ENCODE peak calls at places on chromosomes 13 and 19, in four cellular contexts. One of them, this sample, is unnamed.

GRCh38 chr13:94121686-94122085 is 357.8 kb downstream of the DCT start:
- DNase-seq in GM23248: peak
- DNase-seq in CD4-positive, alpha-beta T cell: no peak
- DNase-seq in effector memory CD4-positive, alpha-beta T cell: no peak
- DNase-seq in this sample: no peak

GRCh38 chr13:46022476-46022875 is 30.1 kb downstream of the ZC3H13 start:
- DNase-seq in CD4-positive, alpha-beta T cell: no peak
- DNase-seq in GM23248: peak
- DNase-seq in effector memory CD4-positive, alpha-beta T cell: no peak
- DNase-seq in this sample: no peak

GRCh38 chr19:10288662-10289166 is 1.0 kb upstream of the ICAM5 start:
- DNase-seq in GM23248: peak
- DNase-seq in CD4-positive, alpha-beta T cell: no peak
- DNase-seq in effector memory CD4-positive, alpha-beta T cell: no peak
- DNase-seq in this sample: no peak

GRCh38 chr13:109516196-109516595 is 270.2 kb downstream of the IRS2 start:
- DNase-seq in GM23248: no peak
- DNase-seq in CD4-positive, alpha-beta T cell: no peak
- DNase-seq in effector memory CD4-positive, alpha-beta T cell: no peak
- DNase-seq in this sample: no peak

GRCh38 chr13:59337070-59337469 is 826.7 kb downstream of the DIAPH3 start:
- DNase-seq in GM23248: no peak
- DNase-seq in CD4-positive, alpha-beta T cell: no peak
- DNase-seq in effector memory CD4-positive, alpha-beta T cell: no peak
- DNase-seq in this sample: no peak

GRCh38 chr13:24851546-24851945 is 87.6 kb downstream of the RNF17 start:
- DNase-seq in GM23248: peak
- DNase-seq in CD4-positive, alpha-beta T cell: no peak
- DNase-seq in effector memory CD4-positive, alpha-beta T cell: no peak
- DNase-seq in this sample: no peak

GRCh38 chr13:35566340-35566739 is 89.9 kb upstream of the MAB21L1 start:
- DNase-seq in effector memory CD4-positive, alpha-beta T cell: no peak
- DNase-seq in CD4-positive, alpha-beta T cell: no peak
- DNase-seq in GM23248: no peak
- DNase-seq in this sample: no peak

GRCh38 chr19:7673995-7674667 is 2.8 kb upstream of the MCEMP1 start:
- DNase-seq in effector memory CD4-positive, alpha-beta T cell: no peak
- DNase-seq in CD4-positive, alpha-beta T cell: peak
- DNase-seq in GM23248: peak
- DNase-seq in this sample: no peak

GRCh38 chr19:27765397-27765796 is 1447.6 kb downstream of the UQCRFS1 start:
- DNase-seq in CD4-positive, alpha-beta T cell: no peak
- DNase-seq in effector memory CD4-positive, alpha-beta T cell: no peak
- DNase-seq in GM23248: no peak
- DNase-seq in this sample: no peak

GRCh38 chr19:4606921-4607678 is 32.2 kb upstream of the TNFAIP8L1 start:
- DNase-seq in GM23248: peak
- DNase-seq in effector memory CD4-positive, alpha-beta T cell: no peak
- DNase-seq in CD4-positive, alpha-beta T cell: no peak
- DNase-seq in this sample: no peak

GRCh38 chr13:35988648-35989081 is 142.5 kb downstream of the DCLK1 start:
- DNase-seq in GM23248: peak
- DNase-seq in effector memory CD4-positive, alpha-beta T cell: no peak
- DNase-seq in CD4-positive, alpha-beta T cell: no peak
- DNase-seq in this sample: no peak

GRCh38 chr19:20182232-20182785 is 15.3 kb downstream of the ZNF486 start:
- DNase-seq in effector memory CD4-positive, alpha-beta T cell: no peak
- DNase-seq in CD4-positive, alpha-beta T cell: no peak
- DNase-seq in GM23248: no peak
- DNase-seq in this sample: no peak

GRCh38 chr13:24627090-24627714 is 53.0 kb upstream of the ATP12A start:
- DNase-seq in CD4-positive, alpha-beta T cell: no peak
- DNase-seq in effector memory CD4-positive, alpha-beta T cell: no peak
- DNase-seq in GM23248: peak
- DNase-seq in this sample: no peak

GRCh38 chr19:11781295-11782057 is 14.7 kb downstream of the ZNF441 start:
- DNase-seq in CD4-positive, alpha-beta T cell: no peak
- DNase-seq in GM23248: peak
- DNase-seq in effector memory CD4-positive, alpha-beta T cell: no peak
- DNase-seq in this sample: no peak

GRCh38 chr13:80528733-80529132 is 187.8 kb upstream of the SPRY2 start:
- DNase-seq in CD4-positive, alpha-beta T cell: no peak
- DNase-seq in GM23248: no peak
- DNase-seq in effector memory CD4-positive, alpha-beta T cell: no peak
- DNase-seq in this sample: no peak

GRCh38 chr13:42274386-42275097 is 2.6 kb downstream of the AKAP11 start:
- DNase-seq in CD4-positive, alpha-beta T cell: no peak
- DNase-seq in GM23248: no peak
- DNase-seq in effector memory CD4-positive, alpha-beta T cell: no peak
- DNase-seq in this sample: no peak

GRCh38 chr19:32372726-32373613 is 27.6 kb downstream of the ZNF507 start:
- DNase-seq in GM23248: no peak
- DNase-seq in CD4-positive, alpha-beta T cell: no peak
- DNase-seq in effector memory CD4-positive, alpha-beta T cell: no peak
- DNase-seq in this sample: no peak

GRCh38 chr19:35545855-35546381 is 492 bp downstream of the TMEM147 start:
- DNase-seq in CD4-positive, alpha-beta T cell: peak
- DNase-seq in GM23248: peak
- DNase-seq in effector memory CD4-positive, alpha-beta T cell: peak
- DNase-seq in this sample: peak

GRCh38 chr13:34513526-34513925 is 428.5 kb upstream of the NBEA start:
- DNase-seq in GM23248: peak
- DNase-seq in CD4-positive, alpha-beta T cell: no peak
- DNase-seq in effector memory CD4-positive, alpha-beta T cell: no peak
- DNase-seq in this sample: no peak

GRCh38 chr13:87356314-87356713 is 314.9 kb upstream of the SLITRK5 start:
- DNase-seq in GM23248: peak
- DNase-seq in effector memory CD4-positive, alpha-beta T cell: no peak
- DNase-seq in CD4-positive, alpha-beta T cell: no peak
- DNase-seq in this sample: no peak

GRCh38 chr13:111511805-111512504 is 191.5 kb downstream of the TEX29 start:
- DNase-seq in CD4-positive, alpha-beta T cell: no peak
- DNase-seq in effector memory CD4-positive, alpha-beta T cell: no peak
- DNase-seq in GM23248: no peak
- DNase-seq in this sample: no peak

GRCh38 chr13:24274452-24274971 is 34.9 kb upstream of the C1QTNF9 start:
- DNase-seq in effector memory CD4-positive, alpha-beta T cell: peak
- DNase-seq in CD4-positive, alpha-beta T cell: peak
- DNase-seq in GM23248: no peak
- DNase-seq in this sample: peak

DNA sequence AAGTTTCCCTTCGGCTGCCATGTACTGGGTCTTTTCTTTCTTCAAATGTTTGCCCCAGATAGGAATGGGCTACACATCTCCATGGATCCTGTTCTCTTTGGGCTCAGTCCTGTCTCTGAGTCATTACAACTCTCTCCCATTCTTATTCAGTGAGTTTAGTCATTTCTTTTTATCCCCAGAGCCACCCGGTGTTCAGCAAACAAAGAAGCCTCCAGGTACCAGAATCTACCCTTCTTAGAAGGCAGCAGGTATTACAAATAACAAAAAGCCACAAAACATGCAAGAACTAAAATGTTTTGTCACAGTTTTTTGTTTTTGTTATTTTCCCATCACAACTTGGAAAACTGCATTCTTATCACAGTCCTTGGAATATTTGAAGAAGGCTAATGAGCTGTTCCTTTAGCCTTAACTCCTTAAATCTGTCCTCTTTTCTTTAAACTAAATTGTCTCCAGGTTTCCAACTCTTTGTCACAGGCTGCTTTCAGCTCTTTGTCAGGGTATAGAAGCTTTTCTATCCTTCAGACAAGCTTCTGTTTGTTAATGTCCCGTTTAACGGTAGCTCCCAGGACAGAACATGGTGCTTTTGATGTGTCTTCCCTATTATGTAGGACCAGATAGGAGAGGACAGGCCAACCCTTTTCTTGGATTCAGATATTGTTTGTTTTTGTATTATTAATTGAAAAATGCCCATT is 215.5 kb upstream of the HTR2A start:
- DNase-seq in effector memory CD4-positive, alpha-beta T cell: no peak
- DNase-seq in GM23248: peak
- DNase-seq in CD4-positive, alpha-beta T cell: no peak
- DNase-seq in this sample: no peak
- H3K27ac ChIP-seq in effector memory CD4-positive, alpha-beta T cell: no peak
- H3K27ac ChIP-seq in GM23248: no peak
- H3K27ac ChIP-seq in CD4-positive, alpha-beta T cell: no peak
- H3K27ac ChIP-seq in this sample: no peak

GRCh38 chr19:686589-687297 is 8.5 kb downstream of the PRSS57 start:
- DNase-seq in GM23248: no peak
- DNase-seq in CD4-positive, alpha-beta T cell: no peak
- DNase-seq in effector memory CD4-positive, alpha-beta T cell: no peak
- DNase-seq in this sample: no peak
- H3K27ac ChIP-seq in GM23248: no peak
- H3K27ac ChIP-seq in CD4-positive, alpha-beta T cell: no peak
- H3K27ac ChIP-seq in effector memory CD4-positive, alpha-beta T cell: no peak
- H3K27ac ChIP-seq in this sample: no peak

DNA sequence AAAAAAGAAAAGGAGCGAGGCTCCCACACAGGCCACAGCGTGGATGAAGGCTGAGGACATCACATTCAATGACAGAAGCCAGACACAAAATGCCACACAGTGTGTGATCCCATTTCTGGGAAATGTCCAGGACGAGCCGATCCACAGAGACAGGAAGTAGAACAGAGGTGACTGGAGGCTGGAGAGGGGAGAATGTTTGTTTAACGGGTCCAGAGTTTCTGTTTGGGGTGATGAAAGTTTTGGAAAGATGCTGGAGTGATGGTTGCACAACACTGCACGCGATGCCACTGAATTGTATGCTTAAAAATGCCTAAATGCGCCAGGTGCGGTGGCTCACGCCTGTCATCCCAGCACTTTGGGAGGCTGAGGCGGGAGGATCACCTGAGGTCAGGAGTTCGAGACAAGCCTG is 650 bp upstream of the FUT5 start:
- DNase-seq in CD4-positive, alpha-beta T cell: no peak
- DNase-seq in GM23248: no peak
- DNase-seq in effector memory CD4-positive, alpha-beta T cell: no peak
- DNase-seq in this sample: no peak
- H3K27ac ChIP-seq in CD4-positive, alpha-beta T cell: no peak
- H3K27ac ChIP-seq in GM23248: no peak
- H3K27ac ChIP-seq in effector memory CD4-positive, alpha-beta T cell: no peak
- H3K27ac ChIP-seq in this sample: no peak

GRCh38 chr19:48444933-48445194 is 919 bp upstream of the GRWD1 start:
- DNase-seq in CD4-positive, alpha-beta T cell: no peak
- DNase-seq in effector memory CD4-positive, alpha-beta T cell: no peak
- DNase-seq in GM23248: peak
- DNase-seq in this sample: peak
- H3K27ac ChIP-seq in CD4-positive, alpha-beta T cell: no peak
- H3K27ac ChIP-seq in effector memory CD4-positive, alpha-beta T cell: no peak
- H3K27ac ChIP-seq in GM23248: peak
- H3K27ac ChIP-seq in this sample: peak

GRCh38 chr13:40597735-40598365 is 68.6 kb downstream of the FOXO1 start:
- DNase-seq in CD4-positive, alpha-beta T cell: no peak
- DNase-seq in GM23248: no peak
- DNase-seq in effector memory CD4-positive, alpha-beta T cell: no peak
- DNase-seq in this sample: no peak

GRCh38 chr13:40595693-40596092 is 70.7 kb downstream of the FOXO1 start:
- DNase-seq in effector memory CD4-positive, alpha-beta T cell: no peak
- DNase-seq in GM23248: peak
- DNase-seq in CD4-positive, alpha-beta T cell: no peak
- DNase-seq in this sample: no peak

GRCh38 chr13:40598599-40598998 is 67.8 kb downstream of the FOXO1 start:
- DNase-seq in CD4-positive, alpha-beta T cell: no peak
- DNase-seq in GM23248: no peak
- DNase-seq in effector memory CD4-positive, alpha-beta T cell: no peak
- DNase-seq in this sample: no peak

GRCh38 chr13:40599146-40599545 is 67.3 kb downstream of the FOXO1 start:
- DNase-seq in CD4-positive, alpha-beta T cell: no peak
- DNase-seq in effector memory CD4-positive, alpha-beta T cell: no peak
- DNase-seq in GM23248: no peak
- DNase-seq in this sample: no peak

DNA sequence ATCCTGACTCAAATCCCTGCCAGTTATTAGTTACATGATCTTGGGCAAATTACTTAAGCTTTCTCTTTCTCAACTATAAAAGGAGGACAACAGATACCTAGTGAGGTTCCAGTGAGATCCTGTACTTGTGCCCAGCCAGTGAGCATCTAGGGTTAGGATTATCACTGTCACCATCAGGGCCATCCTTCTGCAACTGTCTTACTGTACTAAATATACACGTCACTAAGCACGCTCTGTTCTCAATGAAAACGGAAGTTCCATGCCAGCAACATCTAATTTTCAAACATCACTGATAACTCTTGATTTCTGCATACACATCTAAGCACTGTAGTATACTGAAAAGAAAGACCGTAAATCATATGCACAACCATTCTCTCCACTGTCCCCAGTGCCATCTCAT is 70.0 kb downstream of the FOXO1 start:
- DNase-seq in CD4-positive, alpha-beta T cell: no peak
- DNase-seq in GM23248: no peak
- DNase-seq in effector memory CD4-positive, alpha-beta T cell: no peak
- DNase-seq in this sample: peak
- H3K27ac ChIP-seq in CD4-positive, alpha-beta T cell: no peak
- H3K27ac ChIP-seq in GM23248: no peak
- H3K27ac ChIP-seq in effector memory CD4-positive, alpha-beta T cell: no peak
- H3K27ac ChIP-seq in this sample: peak

GRCh38 chr19:29048873-29049272 is 164.1 kb downstream of the UQCRFS1 start:
- DNase-seq in CD4-positive, alpha-beta T cell: no peak
- DNase-seq in effector memory CD4-positive, alpha-beta T cell: no peak
- DNase-seq in GM23248: no peak
- DNase-seq in this sample: no peak
- H3K27ac ChIP-seq in CD4-positive, alpha-beta T cell: no peak
- H3K27ac ChIP-seq in effector memory CD4-positive, alpha-beta T cell: no peak
- H3K27ac ChIP-seq in GM23248: no peak
- H3K27ac ChIP-seq in this sample: no peak

DNA sequence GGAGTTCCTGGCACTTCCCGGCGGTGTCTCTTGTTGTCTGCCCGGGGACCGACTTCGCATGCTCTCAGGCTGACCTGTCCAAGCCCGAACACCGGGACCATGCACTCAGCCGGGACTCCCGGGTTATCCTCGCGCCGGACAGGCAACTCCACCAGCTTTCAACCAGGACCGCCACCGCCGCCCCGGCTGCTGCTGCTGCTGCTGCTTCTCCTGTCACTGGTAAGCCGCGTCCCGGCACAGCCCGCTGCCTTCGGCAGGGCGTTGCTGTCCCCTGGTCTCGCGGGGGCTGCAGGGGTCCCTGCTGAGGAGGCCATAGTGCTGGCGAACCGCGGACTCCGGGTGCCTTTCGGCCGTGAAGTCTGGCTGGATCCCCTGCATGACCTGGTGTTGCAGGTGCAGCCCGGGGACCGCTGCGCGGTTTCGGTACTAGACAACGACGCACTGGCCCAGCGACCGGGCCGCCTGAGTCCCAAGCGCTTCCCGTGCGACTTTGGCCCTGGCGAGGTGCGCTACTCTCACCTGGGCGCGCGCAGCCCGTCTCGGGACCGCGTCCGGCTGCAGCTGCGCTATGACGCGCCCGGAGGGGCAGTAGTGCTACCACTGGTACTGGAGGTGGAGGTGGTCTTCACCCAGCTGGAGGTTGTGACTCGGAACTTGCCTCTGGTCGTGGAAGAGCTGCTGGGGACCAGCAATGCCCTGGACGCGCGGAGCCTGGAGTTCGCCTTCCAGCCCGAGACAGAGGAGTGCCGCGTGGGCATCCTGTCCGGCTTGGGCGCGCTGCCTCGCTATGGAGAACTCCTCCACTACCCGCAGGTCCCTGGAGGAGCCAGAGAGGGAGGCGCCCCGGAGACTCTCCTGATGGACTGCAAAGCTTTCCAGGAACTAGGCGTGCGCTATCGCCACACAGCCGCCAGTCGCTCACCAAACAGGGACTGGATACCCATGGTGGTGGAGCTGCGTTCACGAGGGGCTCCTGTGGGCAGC is 661 bp downstream of the FREM2 start:
- DNase-seq in CD4-positive, alpha-beta T cell: no peak
- DNase-seq in GM23248: peak
- DNase-seq in effector memory CD4-positive, alpha-beta T cell: no peak
- DNase-seq in this sample: no peak
- H3K27ac ChIP-seq in CD4-positive, alpha-beta T cell: no peak
- H3K27ac ChIP-seq in GM23248: no peak
- H3K27ac ChIP-seq in effector memory CD4-positive, alpha-beta T cell: no peak
- H3K27ac ChIP-seq in this sample: no peak

This sample was measured in CD4-positive, alpha-beta memory T cell.